ENCODE peak calls at places on chromosomes 7 and 10, in eight cellular contexts. One of them, this sample, is unnamed.

GRCh38 chr10:4656576-4657194 is 169.3 kb upstream of the AKR1E2 start:
- DNase-seq in IMR-90: peak
- DNase-seq in PC-3: peak
- DNase-seq in GM23338: peak
- DNase-seq in transverse colon: peak
- DNase-seq in astrocyte of the cerebellum: peak
- DNase-seq in mammary epithelial cell: peak
- DNase-seq in A549: peak
- DNase-seq in this sample: no peak

GRCh38 chr10:124025152-124025551 is 68.2 kb downstream of the CHST15 start:
- DNase-seq in mammary epithelial cell: no peak
- DNase-seq in IMR-90: no peak
- DNase-seq in astrocyte of the cerebellum: no peak
- DNase-seq in PC-3: peak
- DNase-seq in transverse colon: no peak
- DNase-seq in A549: no peak
- DNase-seq in GM23338: no peak
- DNase-seq in this sample: no peak

GRCh38 chr7:33904680-33905388 is 505 bp upstream of the BMPER start:
- DNase-seq in transverse colon: peak
- DNase-seq in GM23338: peak
- DNase-seq in mammary epithelial cell: peak
- DNase-seq in astrocyte of the cerebellum: no peak
- DNase-seq in PC-3: no peak
- DNase-seq in IMR-90: peak
- DNase-seq in A549: peak
- DNase-seq in this sample: no peak

GRCh38 chr10:116194061-116194460 is 78.9 kb downstream of the GFRA1 start:
- DNase-seq in mammary epithelial cell: no peak
- DNase-seq in astrocyte of the cerebellum: no peak
- DNase-seq in transverse colon: no peak
- DNase-seq in PC-3: no peak
- DNase-seq in IMR-90: no peak
- DNase-seq in A549: no peak
- DNase-seq in GM23338: no peak
- DNase-seq in this sample: no peak

GRCh38 chr7:44955733-44956132 is 23.1 kb downstream of the MYO1G start:
- DNase-seq in IMR-90: no peak
- DNase-seq in GM23338: no peak
- DNase-seq in PC-3: no peak
- DNase-seq in astrocyte of the cerebellum: no peak
- DNase-seq in A549: no peak
- DNase-seq in transverse colon: no peak
- DNase-seq in mammary epithelial cell: no peak
- DNase-seq in this sample: no peak

GRCh38 chr10:74586088-74586585 is 240.3 kb upstream of the KAT6B start:
- DNase-seq in GM23338: no peak
- DNase-seq in IMR-90: peak
- DNase-seq in astrocyte of the cerebellum: no peak
- DNase-seq in PC-3: peak
- DNase-seq in mammary epithelial cell: peak
- DNase-seq in A549: no peak
- DNase-seq in transverse colon: no peak
- DNase-seq in this sample: no peak

GRCh38 chr7:43674559-43675436 is 54.5 kb downstream of the COA1 start:
- DNase-seq in transverse colon: no peak
- DNase-seq in mammary epithelial cell: peak
- DNase-seq in IMR-90: peak
- DNase-seq in GM23338: no peak
- DNase-seq in A549: peak
- DNase-seq in PC-3: peak
- DNase-seq in astrocyte of the cerebellum: peak
- DNase-seq in this sample: no peak

GRCh38 chr10:19588608-19589007 is 227.6 kb upstream of the PLXDC2 start:
- DNase-seq in GM23338: no peak
- DNase-seq in transverse colon: no peak
- DNase-seq in mammary epithelial cell: no peak
- DNase-seq in PC-3: no peak
- DNase-seq in IMR-90: no peak
- DNase-seq in astrocyte of the cerebellum: no peak
- DNase-seq in A549: no peak
- DNase-seq in this sample: no peak

GRCh38 chr7:67764312-67764711 is 767.7 kb downstream of the TYW1 start:
- DNase-seq in A549: no peak
- DNase-seq in astrocyte of the cerebellum: no peak
- DNase-seq in IMR-90: no peak
- DNase-seq in PC-3: no peak
- DNase-seq in transverse colon: no peak
- DNase-seq in mammary epithelial cell: no peak
- DNase-seq in GM23338: no peak
- DNase-seq in this sample: no peak

GRCh38 chr7:151342102-151342646 is 562 bp downstream of the NUB1 start:
- DNase-seq in astrocyte of the cerebellum: no peak
- DNase-seq in transverse colon: no peak
- DNase-seq in A549: no peak
- DNase-seq in PC-3: no peak
- DNase-seq in GM23338: no peak
- DNase-seq in mammary epithelial cell: no peak
- DNase-seq in IMR-90: no peak
- DNase-seq in this sample: no peak

GRCh38 chr7:47657126-47657525 is 75.2 kb upstream of the TNS3 start:
- DNase-seq in GM23338: no peak
- DNase-seq in A549: no peak
- DNase-seq in transverse colon: no peak
- DNase-seq in astrocyte of the cerebellum: no peak
- DNase-seq in PC-3: no peak
- DNase-seq in mammary epithelial cell: no peak
- DNase-seq in IMR-90: no peak
- DNase-seq in this sample: no peak

GRCh38 chr7:149427096-149427680 is 33.7 kb downstream of the ZNF777 start:
- DNase-seq in astrocyte of the cerebellum: no peak
- DNase-seq in mammary epithelial cell: no peak
- DNase-seq in IMR-90: no peak
- DNase-seq in GM23338: no peak
- DNase-seq in A549: no peak
- DNase-seq in PC-3: no peak
- DNase-seq in transverse colon: no peak
- DNase-seq in this sample: no peak

GRCh38 chr10:79445217-79445707 is at the start of gene ZCCHC24:
- DNase-seq in PC-3: peak
- DNase-seq in mammary epithelial cell: peak
- DNase-seq in GM23338: peak
- DNase-seq in IMR-90: no peak
- DNase-seq in astrocyte of the cerebellum: no peak
- DNase-seq in A549: peak
- DNase-seq in transverse colon: peak
- DNase-seq in this sample: no peak

GRCh38 chr7:37440738-37441404 is 7.8 kb downstream of the ELMO1 start:
- DNase-seq in IMR-90: no peak
- DNase-seq in astrocyte of the cerebellum: no peak
- DNase-seq in PC-3: no peak
- DNase-seq in mammary epithelial cell: no peak
- DNase-seq in GM23338: no peak
- DNase-seq in transverse colon: no peak
- DNase-seq in A549: no peak
- DNase-seq in this sample: no peak

GRCh38 chr7:118104812-118105441 is 79.0 kb upstream of the LSM8 start:
- DNase-seq in transverse colon: no peak
- DNase-seq in PC-3: peak
- DNase-seq in mammary epithelial cell: peak
- DNase-seq in IMR-90: peak
- DNase-seq in GM23338: peak
- DNase-seq in A549: no peak
- DNase-seq in astrocyte of the cerebellum: peak
- DNase-seq in this sample: peak

GRCh38 chr10:96454184-96454583 is 59.5 kb downstream of the TLL2 start:
- DNase-seq in GM23338: no peak
- DNase-seq in PC-3: no peak
- DNase-seq in A549: no peak
- DNase-seq in astrocyte of the cerebellum: no peak
- DNase-seq in mammary epithelial cell: no peak
- DNase-seq in IMR-90: no peak
- DNase-seq in transverse colon: no peak
- DNase-seq in this sample: no peak

GRCh38 chr10:118925404-118925803 is 104.1 kb upstream of the NANOS1 start:
- DNase-seq in IMR-90: no peak
- DNase-seq in A549: no peak
- DNase-seq in transverse colon: no peak
- DNase-seq in mammary epithelial cell: no peak
- DNase-seq in PC-3: no peak
- DNase-seq in astrocyte of the cerebellum: no peak
- DNase-seq in GM23338: no peak
- DNase-seq in this sample: no peak

GRCh38 chr10:91708174-91708861 is 75.4 kb upstream of the PPP1R3C start:
- DNase-seq in mammary epithelial cell: no peak
- DNase-seq in astrocyte of the cerebellum: no peak
- DNase-seq in PC-3: no peak
- DNase-seq in IMR-90: no peak
- DNase-seq in GM23338: no peak
- DNase-seq in transverse colon: no peak
- DNase-seq in A549: no peak
- DNase-seq in this sample: no peak

GRCh38 chr10:91702586-91703088 is 69.8 kb upstream of the PPP1R3C start:
- DNase-seq in IMR-90: no peak
- DNase-seq in GM23338: no peak
- DNase-seq in mammary epithelial cell: no peak
- DNase-seq in transverse colon: no peak
- DNase-seq in astrocyte of the cerebellum: no peak
- DNase-seq in PC-3: no peak
- DNase-seq in A549: no peak
- DNase-seq in this sample: no peak

GRCh38 chr10:91709394-91709798 is 76.5 kb upstream of the PPP1R3C start:
- DNase-seq in astrocyte of the cerebellum: peak
- DNase-seq in GM23338: no peak
- DNase-seq in IMR-90: peak
- DNase-seq in A549: no peak
- DNase-seq in transverse colon: no peak
- DNase-seq in mammary epithelial cell: peak
- DNase-seq in PC-3: peak
- DNase-seq in this sample: no peak

GRCh38 chr10:91705948-91706670 is 73.2 kb upstream of the PPP1R3C start:
- DNase-seq in mammary epithelial cell: no peak
- DNase-seq in A549: no peak
- DNase-seq in PC-3: no peak
- DNase-seq in astrocyte of the cerebellum: no peak
- DNase-seq in transverse colon: no peak
- DNase-seq in GM23338: no peak
- DNase-seq in IMR-90: no peak
- DNase-seq in this sample: no peak

GRCh38 chr10:91707236-91707635 is 74.4 kb upstream of the PPP1R3C start:
- DNase-seq in GM23338: no peak
- DNase-seq in astrocyte of the cerebellum: no peak
- DNase-seq in A549: no peak
- DNase-seq in IMR-90: no peak
- DNase-seq in PC-3: no peak
- DNase-seq in mammary epithelial cell: no peak
- DNase-seq in transverse colon: no peak
- DNase-seq in this sample: no peak
- TF ChIP-seq CTCF in GM23338: no peak
- TF ChIP-seq CTCF in astrocyte of the cerebellum: no peak
- TF ChIP-seq CTCF in A549: no peak
- TF ChIP-seq CTCF in IMR-90: no peak
- TF ChIP-seq CTCF in PC-3: no peak
- TF ChIP-seq CTCF in mammary epithelial cell: no peak
- TF ChIP-seq CTCF in transverse colon: no peak
- TF ChIP-seq CTCF in this sample: no peak

GRCh38 chr10:86362566-86363183 is 3.9 kb downstream of the GRID1 start:
- DNase-seq in transverse colon: peak
- DNase-seq in mammary epithelial cell: no peak
- DNase-seq in PC-3: no peak
- DNase-seq in A549: no peak
- DNase-seq in IMR-90: no peak
- DNase-seq in astrocyte of the cerebellum: no peak
- DNase-seq in GM23338: peak
- DNase-seq in this sample: no peak

GRCh38 chr10:86365346-86366032 is 1.1 kb downstream of the GRID1 start:
- DNase-seq in IMR-90: no peak
- DNase-seq in mammary epithelial cell: no peak
- DNase-seq in transverse colon: no peak
- DNase-seq in astrocyte of the cerebellum: no peak
- DNase-seq in A549: no peak
- DNase-seq in PC-3: no peak
- DNase-seq in GM23338: peak
- DNase-seq in this sample: no peak

GRCh38 chr10:86363184-86363832 is 3.3 kb downstream of the GRID1 start:
- DNase-seq in transverse colon: no peak
- DNase-seq in GM23338: peak
- DNase-seq in PC-3: no peak
- DNase-seq in mammary epithelial cell: peak
- DNase-seq in A549: peak
- DNase-seq in IMR-90: no peak
- DNase-seq in astrocyte of the cerebellum: no peak
- DNase-seq in this sample: no peak

GRCh38 chr10:86364551-86365345 is 1.8 kb downstream of the GRID1 start:
- DNase-seq in IMR-90: no peak
- DNase-seq in GM23338: peak
- DNase-seq in transverse colon: no peak
- DNase-seq in mammary epithelial cell: no peak
- DNase-seq in astrocyte of the cerebellum: no peak
- DNase-seq in A549: no peak
- DNase-seq in PC-3: no peak
- DNase-seq in this sample: no peak

GRCh38 chr10:86363833-86364511 is 2.6 kb downstream of the GRID1 start:
- DNase-seq in PC-3: no peak
- DNase-seq in GM23338: no peak
- DNase-seq in transverse colon: no peak
- DNase-seq in astrocyte of the cerebellum: no peak
- DNase-seq in mammary epithelial cell: peak
- DNase-seq in IMR-90: no peak
- DNase-seq in A549: no peak
- DNase-seq in this sample: no peak
- H3K4me3 ChIP-seq in PC-3: no peak
- H3K4me3 ChIP-seq in GM23338: peak
- H3K4me3 ChIP-seq in transverse colon: peak
- H3K4me3 ChIP-seq in astrocyte of the cerebellum: no peak
- H3K4me3 ChIP-seq in mammary epithelial cell: no peak
- H3K4me3 ChIP-seq in IMR-90: no peak
- H3K4me3 ChIP-seq in A549: peak
- H3K4me3 ChIP-seq in this sample: no peak

DNA sequence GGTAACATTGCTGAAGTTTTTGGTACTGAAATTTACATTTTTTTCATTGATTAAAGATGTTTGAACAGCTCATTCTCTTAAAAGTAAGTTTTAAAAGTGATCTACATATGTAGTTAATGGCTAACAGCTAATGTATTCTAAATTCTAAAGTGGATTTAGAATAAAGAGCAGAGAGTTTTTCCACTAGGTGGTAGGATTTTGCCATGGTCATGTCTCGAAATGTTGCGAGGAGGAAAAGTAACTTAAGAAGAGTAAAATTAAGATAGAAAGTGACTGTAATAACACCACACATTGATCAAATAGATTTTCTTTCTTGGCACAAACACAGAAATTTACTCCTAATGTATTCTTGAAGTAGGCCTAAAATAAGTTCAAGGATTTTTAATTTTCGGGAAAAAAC is 19.8 kb downstream of the LSMEM1 start:
- DNase-seq in transverse colon: no peak
- DNase-seq in PC-3: peak
- DNase-seq in GM23338: no peak
- DNase-seq in mammary epithelial cell: no peak
- DNase-seq in A549: no peak
- DNase-seq in IMR-90: no peak
- DNase-seq in astrocyte of the cerebellum: no peak
- DNase-seq in this sample: no peak
- TF ChIP-seq CTCF in transverse colon: no peak
- TF ChIP-seq CTCF in PC-3: peak
- TF ChIP-seq CTCF in GM23338: peak
- TF ChIP-seq CTCF in mammary epithelial cell: no peak
- TF ChIP-seq CTCF in A549: no peak
- TF ChIP-seq CTCF in IMR-90: no peak
- TF ChIP-seq CTCF in astrocyte of the cerebellum: peak
- TF ChIP-seq CTCF in this sample: peak

GRCh38 chr10:122164028-122164601 is 107.0 kb upstream of the BTBD16 start:
- DNase-seq in mammary epithelial cell: no peak
- DNase-seq in astrocyte of the cerebellum: no peak
- DNase-seq in PC-3: no peak
- DNase-seq in IMR-90: no peak
- DNase-seq in transverse colon: no peak
- DNase-seq in A549: no peak
- DNase-seq in GM23338: peak
- DNase-seq in this sample: no peak
- H3K4me3 ChIP-seq in mammary epithelial cell: no peak
- H3K4me3 ChIP-seq in astrocyte of the cerebellum: peak
- H3K4me3 ChIP-seq in PC-3: no peak
- H3K4me3 ChIP-seq in IMR-90: peak
- H3K4me3 ChIP-seq in transverse colon: peak
- H3K4me3 ChIP-seq in A549: no peak
- H3K4me3 ChIP-seq in GM23338: peak
- H3K4me3 ChIP-seq in this sample: peak

This sample was measured in HFF-Myc.